ENCODE peak calls at places on chromosomes 2 and 18, in seven cellular contexts. L, Q, K, T, S, N and V are unnamed samples. For H3K4me1, the result is how much of the 10 kb centered on the place peaks cover.

GRCh38 chr2:235168174-235168979 is 216.6 kb downstream of the SH3BP4 start:
- DNase-seq in Q (no peak), T (no peak), L (no peak), K (no peak), S (no peak), N (no peak), V (no peak)

GRCh38 chr2:173596226-173596625 is 241.6 kb downstream of the CDCA7 start:
- DNase-seq in K (no peak), Q (no peak), T (no peak), L (no peak), S (no peak), N (no peak), V (no peak)

GRCh38 chr2:12278217-12278755 is 438.4 kb upstream of the TRIB2 start:
- DNase-seq in L (no peak), Q (no peak), N (no peak), T (no peak), S (no peak), K (no peak), V (no peak)

GRCh38 chr2:132608222-132608795 is 61.7 kb downstream of the LYPD1 start:
- DNase-seq in S (no peak), K (no peak), L (no peak), Q (no peak), T (no peak), N (no peak), V (no peak)

GRCh38 chr18:9741821-9742541 is 33.9 kb downstream of the RAB31 start:
- DNase-seq in Q (no peak), N (no peak), K (no peak), S (no peak), T (no peak), L (no peak), V (no peak)

GRCh38 chr2:189633392-189633811 is 27.9 kb upstream of the ASNSD1 start:
- DNase-seq in T (no peak), K (no peak), N (no peak), Q (peak), S (no peak), L (no peak), V (no peak)

GRCh38 chr2:2846379-2847130 is 515.5 kb upstream of the MYT1L start:
- DNase-seq in L (no peak), Q (no peak), T (peak), K (no peak), S (no peak), N (no peak), V (peak)

GRCh38 chr2:215626063-215626462 is 190.2 kb upstream of the FN1 start:
- DNase-seq in L (no peak), Q (no peak), K (no peak), T (no peak), N (no peak), S (no peak), V (no peak)

DNA sequence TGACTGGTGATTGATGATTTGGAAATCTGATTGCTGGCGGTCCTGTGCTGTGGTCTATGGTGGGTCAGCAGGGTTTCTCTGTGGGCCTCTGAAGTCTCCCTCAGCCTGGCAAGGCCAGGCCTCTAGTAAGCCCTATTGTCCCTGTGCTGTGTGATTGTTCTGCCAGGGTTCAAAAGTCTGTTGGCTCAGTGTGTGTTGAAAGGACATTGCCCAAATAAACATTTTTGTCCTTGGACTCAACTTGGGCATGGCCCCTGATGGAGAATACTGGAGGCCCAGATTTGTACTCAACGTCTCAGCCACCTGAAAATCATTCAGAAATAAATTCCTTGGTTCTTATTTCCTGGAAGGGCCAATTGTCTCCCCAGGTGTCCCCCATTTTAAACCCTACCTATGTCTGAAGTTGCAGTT is 74.4 kb downstream of the MAP4K4 start:
- DNase-seq in N (no peak), K (no peak), T (no peak), S (no peak), L (no peak), Q (no peak), V (no peak)
- H3K4me1 ChIP-seq in N (under half), K (half or more), T (half or more), S (under half), L (under half), Q (half or more), V (under half)

GRCh38 chr2:109463891-109464290 is 149.9 kb downstream of the SEPTIN10 start:
- DNase-seq in Q (no peak), L (no peak), T (peak), K (no peak), S (no peak), N (no peak), V (no peak)

GRCh38 chr2:109466674-109467575 is 146.8 kb downstream of the SEPTIN10 start:
- DNase-seq in Q (no peak), L (no peak), K (peak), N (no peak), S (no peak), T (peak), V (no peak)

GRCh38 chr2:109468893-109469292 is 144.9 kb downstream of the SEPTIN10 start:
- DNase-seq in N (no peak), K (peak), Q (no peak), T (peak), L (no peak), S (no peak), V (no peak)

GRCh38 chr2:109470121-109470921 is 143.4 kb downstream of the SEPTIN10 start:
- DNase-seq in L (peak), T (no peak), K (peak), N (peak), Q (no peak), S (no peak), V (no peak)

GRCh38 chr2:109467701-109468100 is 146.1 kb downstream of the SEPTIN10 start:
- DNase-seq in T (peak), S (no peak), N (no peak), Q (no peak), K (peak), L (no peak), V (no peak)
- H3K4me1 ChIP-seq in T (under half), S (under half), N (under half), Q (under half), K (under half), L (under half), V (under half)

GRCh38 chr2:101781730-101782426 is 84.4 kb downstream of the MAP4K4 start:
- DNase-seq in N (peak), T (no peak), Q (no peak), K (no peak), L (no peak), S (no peak), V (no peak)
- H3K4me1 ChIP-seq in N (under half), T (half or more), Q (half or more), K (under half), L (under half), S (under half), V (under half)

DNA sequence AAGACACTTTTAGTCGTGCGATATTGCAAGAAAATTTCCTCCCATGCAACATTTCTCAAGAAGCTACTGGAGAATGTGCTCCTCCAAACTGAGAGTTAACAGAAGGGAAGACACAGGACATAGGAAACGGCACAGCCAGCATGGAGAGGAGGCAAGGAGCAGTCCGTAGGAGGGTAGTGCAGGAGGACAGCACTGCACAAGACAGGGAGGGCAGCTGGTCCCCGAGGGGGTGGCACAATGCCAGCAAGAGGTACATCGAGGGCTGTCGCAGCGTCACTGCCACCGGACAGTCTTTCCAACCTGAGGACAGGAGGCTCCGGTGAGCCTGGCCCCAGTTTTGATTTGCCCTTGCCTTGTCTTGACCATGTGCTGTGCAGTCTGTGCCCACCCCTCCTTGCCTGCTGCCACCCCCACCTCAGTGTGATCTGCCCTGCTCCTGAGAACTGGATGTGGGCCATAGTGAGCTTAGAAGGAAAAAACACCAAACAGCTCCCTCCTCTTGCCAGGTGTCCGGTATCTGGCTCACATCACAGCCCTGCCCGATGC is 81.6 kb upstream of the LAPTM4A start:
- DNase-seq in K (no peak), Q (no peak), L (no peak), T (no peak), N (no peak), S (no peak), V (no peak)
- H3K4me1 ChIP-seq in K (under half), Q (under half), L (under half), T (under half), N (under half), S (under half), V (under half)

GRCh38 chr2:144475596-144475995 is 44.3 kb downstream of the ZEB2 start:
- DNase-seq in T (no peak), S (no peak), N (no peak), L (no peak), Q (no peak), K (no peak), V (no peak)

GRCh38 chr2:144472911-144473310 is 47.0 kb downstream of the ZEB2 start:
- DNase-seq in Q (no peak), N (no peak), K (no peak), T (no peak), S (no peak), L (no peak), V (no peak)

GRCh38 chr2:144475044-144475443 is 44.9 kb downstream of the ZEB2 start:
- DNase-seq in K (no peak), L (no peak), Q (no peak), S (no peak), T (no peak), N (no peak), V (no peak)

GRCh38 chr2:144472046-144472412 is 47.9 kb downstream of the ZEB2 start:
- DNase-seq in S (no peak), L (no peak), N (no peak), T (no peak), Q (no peak), K (no peak), V (no peak)

GRCh38 chr2:144474017-144474416 is 45.9 kb downstream of the ZEB2 start:
- DNase-seq in Q (no peak), T (no peak), N (no peak), K (no peak), L (no peak), S (no peak), V (no peak)
- H3K4me1 ChIP-seq in Q (under half), T (under half), N (under half), K (under half), L (under half), S (under half), V (under half)

DNA sequence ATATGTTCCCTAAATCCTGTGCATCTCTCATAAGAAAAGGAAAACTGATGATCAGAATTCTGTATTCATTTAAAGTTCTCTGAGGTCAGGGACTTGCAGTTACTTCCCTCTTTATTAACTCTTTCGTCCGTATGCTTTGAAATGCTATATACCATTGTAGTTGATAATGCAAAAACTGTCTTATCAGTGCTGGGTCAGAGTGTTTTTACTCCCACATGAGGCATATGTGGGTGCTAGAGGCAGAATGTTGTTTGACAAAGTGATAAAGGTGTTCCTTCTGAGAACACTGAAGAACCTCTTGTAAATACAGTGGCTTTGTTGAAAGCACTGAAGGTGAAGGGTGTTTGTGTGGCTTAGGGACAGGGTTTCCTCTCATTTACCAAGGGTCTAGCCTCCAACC is 136.5 kb upstream of the NFATC1 start:
- DNase-seq in K (no peak), T (no peak), L (no peak), S (no peak), Q (no peak), N (no peak), V (no peak)
- H3K4me1 ChIP-seq in K (under half), T (under half), L (under half), S (under half), Q (under half), N (under half), V (under half)

GRCh38 chr2:16107246-16107645 is 166.9 kb downstream of the MYCN start:
- DNase-seq in T (no peak), K (no peak), N (no peak), S (no peak), Q (no peak), L (no peak), V (no peak)

GRCh38 chr2:16106619-16107018 is 166.3 kb downstream of the MYCN start:
- DNase-seq in S (no peak), N (no peak), L (no peak), Q (no peak), T (no peak), K (no peak), V (no peak)

GRCh38 chr2:16104345-16105177 is 164.2 kb downstream of the MYCN start:
- DNase-seq in S (no peak), Q (no peak), K (no peak), T (no peak), N (no peak), L (no peak), V (no peak)

GRCh38 chr2:16105178-16105663 is 164.9 kb downstream of the MYCN start:
- DNase-seq in K (no peak), S (no peak), Q (no peak), L (no peak), T (no peak), N (no peak), V (no peak)

GRCh38 chr2:16105664-16106281 is 165.4 kb downstream of the MYCN start:
- DNase-seq in L (no peak), S (no peak), T (no peak), K (no peak), N (no peak), Q (no peak), V (no peak)
- H3K4me1 ChIP-seq in L (under half), S (under half), T (under half), K (under half), N (under half), Q (under half), V (under half)

GRCh38 chr2:181309161-181309560 is 148.0 kb upstream of the ITGA4 start:
- DNase-seq in K (no peak), T (no peak), S (no peak), Q (no peak), N (peak), L (no peak), V (no peak)

GRCh38 chr2:181311841-181312240 is 145.3 kb upstream of the ITGA4 start:
- DNase-seq in N (peak), Q (no peak), L (no peak), T (no peak), S (no peak), K (no peak), V (no peak)

GRCh38 chr2:181312515-181312927 is 144.7 kb upstream of the ITGA4 start:
- DNase-seq in T (no peak), L (no peak), K (no peak), Q (peak), N (peak), S (no peak), V (no peak)

GRCh38 chr2:181309576-181309975 is 147.6 kb upstream of the ITGA4 start:
- DNase-seq in Q (no peak), L (no peak), K (no peak), T (no peak), S (no peak), N (peak), V (no peak)

GRCh38 chr2:181310967-181311366 is 146.2 kb upstream of the ITGA4 start:
- DNase-seq in S (no peak), Q (no peak), N (peak), K (no peak), L (no peak), T (no peak), V (no peak)
- H3K4me1 ChIP-seq in S (under half), Q (half or more), N (half or more), K (under half), L (under half), T (under half), V (under half)

DNA sequence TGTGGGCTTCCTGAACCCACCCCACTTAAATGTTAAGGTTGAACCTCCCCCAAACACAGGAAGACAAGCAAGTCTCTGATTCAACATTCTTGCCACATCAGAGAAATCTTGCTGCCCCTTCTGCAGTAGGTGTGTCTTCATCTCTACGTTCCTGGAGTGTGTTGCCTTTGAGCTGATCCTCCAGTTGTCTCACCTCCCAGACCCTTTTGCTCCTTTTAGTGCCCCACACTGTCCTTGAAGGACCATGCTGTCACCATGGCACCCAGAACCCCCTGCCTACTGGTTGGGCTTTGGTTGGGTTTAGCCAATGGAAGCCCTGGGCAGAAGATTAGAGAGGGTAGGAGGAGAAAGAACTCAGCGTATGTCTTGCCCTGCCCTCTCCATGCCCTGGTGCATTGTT is 10.7 kb downstream of the CAB39 start:
- DNase-seq in L (no peak), N (no peak), S (no peak), K (no peak), T (no peak), Q (peak), V (no peak)
- H3K4me1 ChIP-seq in L (under half), N (half or more), S (half or more), K (half or more), T (half or more), Q (half or more), V (under half)